ENCODE peak calls at places on chromosomes 4 and X, in eight cellular contexts. Q is NCI-H1694 treated with DMSO at 0.1 percent for 48 hours; J is prostate gland; C is sciatic nerve; W is neural progenitor cell; E is CD4-positive, alpha-beta memory T cell; F is mesenchymal stem cell; V is astrocyte of the spinal cord. U is an unnamed sample.

GRCh38 chr4:80532674-80533333 is 197.3 kb downstream of the CFAP299 start:
- DNase-seq in V (no peak), F (no peak), W (no peak), E (no peak), J (no peak), C (no peak), Q (no peak), U (no peak)

GRCh38 chrX:40142417-40142816 is 44.7 kb upstream of the BCOR start:
- DNase-seq in C (no peak), Q (no peak), V (no peak), J (no peak), E (no peak), F (no peak), W (no peak), U (no peak)

GRCh38 chr4:123600426-123600825 is 203.8 kb downstream of the SPRY1 start:
- DNase-seq in V (no peak), Q (no peak), J (no peak), E (no peak), C (no peak), F (no peak), W (peak), U (no peak)

GRCh38 chr4:163846008-163846407 is 351.5 kb downstream of the TMA16 start:
- DNase-seq in Q (no peak), E (no peak), V (no peak), J (no peak), F (no peak), W (no peak), C (no peak), U (no peak)

GRCh38 chrX:46319750-46320149 is 225.5 kb downstream of the ZNF674 start:
- DNase-seq in E (no peak), J (no peak), C (no peak), F (no peak), W (no peak), Q (no peak), V (no peak), U (no peak)

GRCh38 chr4:29309050-29309449 is 1411.1 kb upstream of the PCDH7 start:
- DNase-seq in E (no peak), V (peak), J (no peak), F (peak), Q (no peak), W (no peak), C (no peak), U (no peak)

GRCh38 chrX:148723551-148723950 is 223.1 kb downstream of the AFF2 start:
- DNase-seq in Q (peak), E (no peak), W (no peak), V (no peak), J (no peak), C (no peak), F (no peak), U (no peak)

GRCh38 chr4:178665916-178666315 is 1223.7 kb upstream of the AGA start:
- DNase-seq in V (no peak), Q (no peak), J (no peak), W (no peak), E (no peak), F (no peak), C (no peak), U (no peak)

GRCh38 chrX:45553417-45553816 is 352.7 kb upstream of the DIPK2B start:
- DNase-seq in J (no peak), V (no peak), C (no peak), Q (no peak), W (no peak), E (no peak), F (no peak), U (no peak)

GRCh38 chrX:79366888-79367749 is at the start of gene ITM2A:
- DNase-seq in Q (no peak), C (peak), J (no peak), V (no peak), W (peak), F (no peak), E (peak), U (no peak)

GRCh38 chrX:105803891-105804290 is 18.4 kb upstream of the NRK start:
- DNase-seq in Q (no peak), F (no peak), E (no peak), C (no peak), V (no peak), W (no peak), J (no peak), U (no peak)

GRCh38 chrX:103562801-103563200 is 22.5 kb upstream of the TCEAL4 start:
- DNase-seq in V (no peak), W (no peak), F (no peak), Q (no peak), J (no peak), E (no peak), C (no peak), U (no peak)

GRCh38 chr4:62930884-62931283 is 1478.4 kb downstream of the TECRL start:
- DNase-seq in C (no peak), Q (no peak), V (no peak), W (no peak), F (no peak), J (no peak), E (no peak), U (no peak)

GRCh38 chr4:122783301-122784215 is 43.1 kb upstream of the FGF2 start:
- DNase-seq in V (peak), J (peak), E (no peak), F (peak), W (peak), Q (no peak), C (no peak), U (peak)

GRCh38 chrX:48997865-48998264 is 4.2 kb downstream of the GRIPAP1 start:
- DNase-seq in W (no peak), J (no peak), V (no peak), Q (no peak), C (no peak), F (no peak), E (no peak), U (no peak)

GRCh38 chr4:176377705-176378302 is 58.0 kb downstream of the SPCS3 start:
- DNase-seq in Q (peak), F (no peak), W (no peak), E (no peak), C (no peak), V (peak), J (no peak), U (no peak)

GRCh38 chr4:142043509-142043908 is 407.1 kb downstream of the IL15 start:
- DNase-seq in W (no peak), Q (no peak), E (no peak), F (peak), J (no peak), V (peak), C (no peak), U (no peak)

GRCh38 chr4:57303012-57303751 is 193.0 kb upstream of the IGFBP7 start:
- DNase-seq in J (no peak), F (peak), E (no peak), C (no peak), W (no peak), Q (no peak), V (no peak), U (no peak)

GRCh38 chr4:33873791-33874190 is 2370.5 kb downstream of the ARAP2 start:
- DNase-seq in F (no peak), Q (no peak), C (no peak), E (no peak), W (no peak), V (no peak), J (no peak), U (no peak)

GRCh38 chr4:80101768-80102116 is 28.7 kb upstream of the ANTXR2 start:
- DNase-seq in E (no peak), C (no peak), J (no peak), F (no peak), Q (no peak), W (no peak), V (no peak), U (no peak)

GRCh38 chr4:3311095-3311372 is 18.2 kb downstream of the RGS12 start:
- DNase-seq in F (no peak), J (no peak), W (no peak), E (no peak), C (peak), V (no peak), Q (no peak), U (no peak)

GRCh38 chr4:71195932-71196331 is 142.9 kb upstream of the SLC4A4 start:
- DNase-seq in F (peak), V (peak), J (no peak), C (no peak), Q (no peak), W (peak), E (no peak), U (no peak)

GRCh38 chrX:73561791-73562190 is 1.2 kb upstream of the CHIC1 start:
- DNase-seq in J (no peak), W (no peak), E (no peak), F (no peak), Q (peak), V (peak), C (no peak), U (peak)

GRCh38 chr4:5365071-5366008 is 314.1 kb downstream of the STK32B start:
- DNase-seq in J (peak), C (no peak), Q (no peak), E (no peak), F (peak), W (no peak), V (peak), U (peak)

GRCh38 chrX:138858438-138858837 is 146.9 kb upstream of the FGF13 start:
- DNase-seq in V (peak), C (no peak), J (no peak), E (no peak), Q (no peak), W (no peak), F (peak), U (peak)

GRCh38 chr4:153058668-153059060 is 122.5 kb downstream of the FHDC1 start:
- DNase-seq in J (no peak), V (no peak), F (no peak), C (no peak), E (no peak), Q (no peak), W (no peak), U (no peak)

GRCh38 chr4:55611358-55612059 is 19.5 kb upstream of the PDCL2 start:
- DNase-seq in C (no peak), Q (no peak), J (no peak), E (no peak), F (no peak), V (no peak), W (no peak), U (no peak)

GRCh38 chr4:105808459-105809041 is 86.7 kb upstream of the NPNT start:
- DNase-seq in J (peak), E (no peak), W (no peak), C (no peak), Q (no peak), F (peak), V (peak), U (peak)

GRCh38 chrX:47483310-47484268 is 567 bp upstream of the ZNF41 start:
- DNase-seq in J (peak), E (no peak), V (peak), C (peak), F (peak), W (peak), Q (peak), U (peak)

GRCh38 chr4:123640271-123640670 is 243.7 kb downstream of the SPRY1 start:
- DNase-seq in Q (no peak), F (peak), E (no peak), W (no peak), C (no peak), J (no peak), V (no peak), U (peak)

GRCh38 chr4:108683479-108683878 is 33.1 kb downstream of the OSTC start:
- DNase-seq in C (no peak), V (peak), Q (no peak), W (peak), E (peak), F (peak), J (no peak), U (peak)

GRCh38 chr4:83552085-83552484 is 16.2 kb downstream of the GPAT3 start:
- DNase-seq in Q (no peak), F (peak), V (no peak), C (no peak), J (no peak), E (no peak), W (no peak), U (peak)

GRCh38 chr4:52750819-52751348 is 341 bp downstream of the ERVMER34-1 start:
- DNase-seq in C (no peak), J (no peak), V (no peak), F (no peak), Q (no peak), W (no peak), E (peak), U (no peak)

GRCh38 chrX:140480765-140481164 is 24.1 kb downstream of the SOX3 start:
- DNase-seq in C (no peak), V (peak), E (no peak), Q (no peak), J (no peak), F (no peak), W (no peak), U (no peak)

GRCh38 chr4:188955066-188955465 is 815.8 kb downstream of the TRIML1 start:
- DNase-seq in W (no peak), J (no peak), E (no peak), V (no peak), F (no peak), C (no peak), Q (no peak), U (no peak)

GRCh38 chrX:152428089-152428488 is 23.0 kb downstream of the GABRA3 start:
- DNase-seq in F (no peak), W (no peak), J (no peak), Q (no peak), C (no peak), V (peak), E (no peak), U (no peak)